ENCODE peak calls at places on chromosomes 13 and 19, in seven cellular contexts. C is thoracic aorta, A is left ventricle myocardium inferior, Z is breast epithelium, K is heart left ventricle, M is hepatocyte, I is lower lobe of right lung. H is an unnamed sample. For H3K4me1, the result is how much of the 10 kb centered on the place peaks cover.

GRCh38 chr13:112760440-112760839 is 70.6 kb downstream of the ATP11A start:
- DNase-seq in C (no peak), A (no peak), Z (no peak), K (no peak), M (no peak), I (no peak), H (no peak)

GRCh38 chr13:101127741-101128353 is 288.5 kb downstream of the NALCN start:
- DNase-seq in C (no peak), A (no peak), Z (no peak), K (no peak), M (peak), I (no peak), H (no peak)

GRCh38 chr19:16445238-16446107 is 26.3 kb downstream of the EPS15L1 start:
- DNase-seq in C (no peak), A (no peak), Z (no peak), K (no peak), M (no peak), I (no peak), H (no peak)

GRCh38 chr13:112697756-112698655 is 8.2 kb downstream of the ATP11A start:
- DNase-seq in C (no peak), A (no peak), Z (no peak), K (no peak), M (no peak), I (peak), H (peak)

GRCh38 chr13:77674802-77675201 is 22.7 kb upstream of the SLAIN1 start:
- DNase-seq in C (no peak), A (no peak), Z (no peak), K (no peak), M (no peak), I (no peak), H (no peak)

GRCh38 chr13:36630181-36630806 is 43.5 kb upstream of the SERTM1 start:
- DNase-seq in C (no peak), A (no peak), Z (no peak), K (no peak), M (no peak), I (no peak), H (no peak)

GRCh38 chr19:18775586-18776287 is 15.4 kb downstream of the COMP start:
- DNase-seq in C (no peak), A (no peak), Z (no peak), K (no peak), M (no peak), I (no peak), H (peak)

GRCh38 chr13:28558126-28558525 is 63.2 kb upstream of the FLT1 start:
- DNase-seq in C (no peak), A (no peak), Z (no peak), K (no peak), M (no peak), I (no peak), H (no peak)

GRCh38 chr19:30718014-30718413 is 345.8 kb downstream of the ZNF536 start:
- DNase-seq in C (no peak), A (no peak), Z (no peak), K (no peak), M (no peak), I (no peak), H (no peak)

GRCh38 chr19:46076951-46077814 is 36.4 kb upstream of the IGFL4 start:
- DNase-seq in C (no peak), A (no peak), Z (peak), K (peak), M (peak), I (no peak), H (peak)

GRCh38 chr13:101397742-101398141 is 18.6 kb downstream of the NALCN start:
- DNase-seq in C (no peak), A (no peak), Z (no peak), K (no peak), M (no peak), I (no peak), H (no peak)

GRCh38 chr13:57224414-57224813 is 57.4 kb downstream of the PRR20E start:
- DNase-seq in C (no peak), A (no peak), Z (no peak), K (no peak), M (no peak), I (no peak), H (no peak)

GRCh38 chr19:4393947-4394590 is 6.3 kb downstream of the SH3GL1 start:
- DNase-seq in C (no peak), A (no peak), Z (no peak), K (no peak), M (no peak), I (no peak), H (no peak)
- H3K4me1 ChIP-seq in C (half or more), A (half or more), Z (under half), K (half or more), M (half or more), I (half or more), H (half or more)

GRCh38 chr13:114314074-114314912 is at the start of gene CHAMP1:
- DNase-seq in C (peak), A (peak), Z (peak), K (peak), M (peak), I (peak), H (peak)
- H3K4me1 ChIP-seq in C (under half), A (half or more), Z (under half), K (under half), M (under half), I (under half), H (under half)

GRCh38 chr19:41408256-41408655 is 10.6 kb downstream of the BCKDHA start:
- DNase-seq in C (no peak), A (no peak), Z (no peak), K (no peak), M (no peak), I (no peak), H (no peak)
- H3K4me1 ChIP-seq in C (under half), A (half or more), Z (under half), K (half or more), M (under half), I (half or more), H (under half)

GRCh38 chr19:43759515-43759914 is 4.8 kb upstream of the SMG9 start:
- DNase-seq in C (no peak), A (no peak), Z (peak), K (no peak), M (no peak), I (no peak), H (no peak)
- H3K4me1 ChIP-seq in C (under half), A (under half), Z (under half), K (under half), M (under half), I (under half), H (under half)

GRCh38 chr19:37906868-37907734 is at the start of gene SIPA1L3:
- DNase-seq in C (peak), A (peak), Z (peak), K (peak), M (peak), I (peak), H (peak)
- H3K4me1 ChIP-seq in C (under half), A (under half), Z (under half), K (under half), M (under half), I (under half), H (under half)

GRCh38 chr19:6739884-6740588 is 556 bp downstream of the TRIP10 start:
- DNase-seq in C (no peak), A (peak), Z (no peak), K (peak), M (peak), I (peak), H (no peak)
- H3K4me1 ChIP-seq in C (half or more), A (half or more), Z (under half), K (half or more), M (under half), I (half or more), H (under half)

GRCh38 chr13:33227927-33228644 is 57.5 kb downstream of the STARD13 start:
- DNase-seq in C (no peak), A (no peak), Z (no peak), K (no peak), M (no peak), I (no peak), H (no peak)
- H3K4me1 ChIP-seq in C (under half), A (half or more), Z (under half), K (half or more), M (under half), I (under half), H (under half)